ENCODE peak calls at places on chromosomes 5 and 9, in ten cellular contexts. Y is cardiac fibroblast, T is activated gamma-delta T cell treated with Interleukin-2 at 50 U/mL for 16 hours, Q is GM23248, M is LoVo, H is left colon, R is left kidney, G is ELR, F is neuronal stem cell, A is NCI-H1417. E is an unnamed sample.

GRCh38 chr5:11172484-11172883 is 411.4 kb upstream of the DAP start:
- DNase-seq in Y (no peak), T (no peak), Q (no peak), M (no peak), H (no peak), R (no peak), G (no peak), F (no peak), A (no peak), E (no peak)

GRCh38 chr9:19429590-19429989 is 20.8 kb downstream of the ACER2 start:
- DNase-seq in Y (no peak), T (no peak), Q (peak; percentile 38), M (no peak), H (no peak), R (no peak), G (no peak), F (no peak), A (no peak), E (no peak)

GRCh38 chr9:137351781-137352501 is 49.9 kb upstream of the NRARP start:
- DNase-seq in Y (no peak), T (no peak), Q (no peak), M (no peak), H (no peak), R (no peak), G (no peak), F (no peak), A (no peak), E (no peak)

GRCh38 chr9:125815568-125815967 is 68.4 kb downstream of the PBX3 start:
- DNase-seq in Y (no peak), T (no peak), Q (peak; percentile 49), M (peak; percentile 54), H (no peak), R (no peak), G (peak; percentile 58), F (no peak), A (no peak), E (no peak)

GRCh38 chr9:136597965-136598364 is 52.1 kb upstream of the NOTCH1 start:
- DNase-seq in Y (no peak), T (no peak), Q (no peak), M (no peak), H (no peak), R (no peak), G (peak; percentile 23), F (no peak), A (no peak), E (no peak)

GRCh38 chr9:129968690-129969485 is 74.1 kb downstream of the FNBP1 start:
- DNase-seq in Y (peak; percentile 89), T (no peak), Q (peak; percentile 96), M (no peak), H (no peak), R (no peak), G (peak; percentile 90), F (no peak), A (no peak), E (no peak)

GRCh38 chr9:4569101-4569500 is 78.8 kb downstream of the SLC1A1 start:
- DNase-seq in Y (no peak), T (no peak), Q (peak; percentile 12), M (no peak), H (no peak), R (no peak), G (no peak), F (no peak), A (no peak), E (no peak)

GRCh38 chr9:111794837-111795556 is at the start of gene SHOC1:
- DNase-seq in Y (no peak), T (no peak), Q (no peak), M (no peak), H (peak; percentile 31), R (no peak), G (no peak), F (no peak), A (no peak), E (no peak)

GRCh38 chr9:131500377-131500776 is 2.3 kb upstream of the POMT1 start:
- DNase-seq in Y (no peak), T (peak; percentile 76), Q (no peak), M (no peak), H (no peak), R (no peak), G (peak; percentile 15), F (no peak), A (no peak), E (peak; percentile 71)

GRCh38 chr5:1131191-1131621 is 19.3 kb upstream of the SLC12A7 start:
- DNase-seq in Y (no peak), T (no peak), Q (no peak), M (no peak), H (no peak), R (no peak), G (no peak), F (no peak), A (no peak), E (no peak)

GRCh38 chr5:61811052-61811451 is 479.0 kb downstream of the ZSWIM6 start:
- DNase-seq in Y (no peak), T (no peak), Q (peak; percentile 43), M (no peak), H (no peak), R (no peak), G (peak; percentile 42), F (no peak), A (no peak), E (no peak)

E was measured in effector memory CD8-positive, alpha-beta T cell.